ENCODE peak calls at places on chromosome 1, in four cellular contexts. One of them, this sample, is unnamed.

GRCh38 chr1:235317179-235317578 is 10.8 kb downstream of the ARID4B start:
- DNase-seq in stimulated activated CD8-positive, alpha-beta memory T cell treated with anti-CD3 and anti-CD28 coated beads, Interleukin-7, amount 100 ng/mL, for 1 hour: no peak
- DNase-seq in H7: no peak
- DNase-seq in stimulated activated naive CD4-positive, alpha-beta T cell treated with Interleukin-2 at 50 U/mL for 16 hours: no peak
- DNase-seq in this sample: no peak

GRCh38 chr1:110746644-110747259 is 72.0 kb upstream of the KCNA3 start:
- DNase-seq in stimulated activated CD8-positive, alpha-beta memory T cell treated with anti-CD3 and anti-CD28 coated beads, Interleukin-7, amount 100 ng/mL, for 1 hour: peak; percentile 35
- DNase-seq in H7: peak; percentile 60
- DNase-seq in stimulated activated naive CD4-positive, alpha-beta T cell treated with Interleukin-2 at 50 U/mL for 16 hours: peak; percentile 50
- DNase-seq in this sample: peak; percentile 20

GRCh38 chr1:178408869-178409268 is 87.9 kb downstream of the CLEC20A start:
- DNase-seq in stimulated activated CD8-positive, alpha-beta memory T cell treated with anti-CD3 and anti-CD28 coated beads, Interleukin-7, amount 100 ng/mL, for 1 hour: no peak
- DNase-seq in H7: no peak
- DNase-seq in stimulated activated naive CD4-positive, alpha-beta T cell treated with Interleukin-2 at 50 U/mL for 16 hours: no peak
- DNase-seq in this sample: no peak

GRCh38 chr1:10980094-10980577 is 32.3 kb upstream of the TARDBP start:
- DNase-seq in stimulated activated CD8-positive, alpha-beta memory T cell treated with anti-CD3 and anti-CD28 coated beads, Interleukin-7, amount 100 ng/mL, for 1 hour: no peak
- DNase-seq in H7: peak; percentile 96
- DNase-seq in stimulated activated naive CD4-positive, alpha-beta T cell treated with Interleukin-2 at 50 U/mL for 16 hours: no peak
- DNase-seq in this sample: no peak

GRCh38 chr1:244796719-244797406 is 38.6 kb upstream of the COX20 start:
- DNase-seq in stimulated activated CD8-positive, alpha-beta memory T cell treated with anti-CD3 and anti-CD28 coated beads, Interleukin-7, amount 100 ng/mL, for 1 hour: peak; percentile 27
- DNase-seq in H7: peak; percentile 68
- DNase-seq in stimulated activated naive CD4-positive, alpha-beta T cell treated with Interleukin-2 at 50 U/mL for 16 hours: peak; percentile 8
- DNase-seq in this sample: peak; percentile 43

GRCh38 chr1:65209005-65209885 is 61.2 kb downstream of the AK4 start:
- DNase-seq in stimulated activated CD8-positive, alpha-beta memory T cell treated with anti-CD3 and anti-CD28 coated beads, Interleukin-7, amount 100 ng/mL, for 1 hour: no peak
- DNase-seq in H7: peak; percentile 37
- DNase-seq in stimulated activated naive CD4-positive, alpha-beta T cell treated with Interleukin-2 at 50 U/mL for 16 hours: no peak
- DNase-seq in this sample: peak; percentile 40

GRCh38 chr1:198529414-198529813 is 11.1 kb downstream of the ATP6V1G3 start:
- DNase-seq in stimulated activated CD8-positive, alpha-beta memory T cell treated with anti-CD3 and anti-CD28 coated beads, Interleukin-7, amount 100 ng/mL, for 1 hour: no peak
- DNase-seq in H7: no peak
- DNase-seq in stimulated activated naive CD4-positive, alpha-beta T cell treated with Interleukin-2 at 50 U/mL for 16 hours: no peak
- DNase-seq in this sample: peak; percentile 82

GRCh38 chr1:12075195-12076114 is 12.4 kb downstream of the TNFRSF8 start:
- DNase-seq in stimulated activated CD8-positive, alpha-beta memory T cell treated with anti-CD3 and anti-CD28 coated beads, Interleukin-7, amount 100 ng/mL, for 1 hour: no peak
- DNase-seq in H7: no peak
- DNase-seq in stimulated activated naive CD4-positive, alpha-beta T cell treated with Interleukin-2 at 50 U/mL for 16 hours: no peak
- DNase-seq in this sample: peak; percentile 87

GRCh38 chr1:67307251-67308060 is at the start of gene IL12RB2:
- DNase-seq in stimulated activated CD8-positive, alpha-beta memory T cell treated with anti-CD3 and anti-CD28 coated beads, Interleukin-7, amount 100 ng/mL, for 1 hour: no peak
- DNase-seq in H7: peak; percentile 83
- DNase-seq in stimulated activated naive CD4-positive, alpha-beta T cell treated with Interleukin-2 at 50 U/mL for 16 hours: peak; percentile 63
- DNase-seq in this sample: no peak

GRCh38 chr1:21598417-21598816 is 70.7 kb downstream of the RAP1GAP start:
- DNase-seq in stimulated activated CD8-positive, alpha-beta memory T cell treated with anti-CD3 and anti-CD28 coated beads, Interleukin-7, amount 100 ng/mL, for 1 hour: no peak
- DNase-seq in H7: no peak
- DNase-seq in stimulated activated naive CD4-positive, alpha-beta T cell treated with Interleukin-2 at 50 U/mL for 16 hours: no peak
- DNase-seq in this sample: no peak

GRCh38 chr1:7589774-7590425 is 181.2 kb upstream of the VAMP3 start:
- DNase-seq in stimulated activated CD8-positive, alpha-beta memory T cell treated with anti-CD3 and anti-CD28 coated beads, Interleukin-7, amount 100 ng/mL, for 1 hour: no peak
- DNase-seq in H7: no peak
- DNase-seq in stimulated activated naive CD4-positive, alpha-beta T cell treated with Interleukin-2 at 50 U/mL for 16 hours: no peak
- DNase-seq in this sample: no peak

GRCh38 chr1:208207388-208208131 is 36.6 kb downstream of the PLXNA2 start:
- DNase-seq in stimulated activated CD8-positive, alpha-beta memory T cell treated with anti-CD3 and anti-CD28 coated beads, Interleukin-7, amount 100 ng/mL, for 1 hour: no peak
- DNase-seq in H7: no peak
- DNase-seq in stimulated activated naive CD4-positive, alpha-beta T cell treated with Interleukin-2 at 50 U/mL for 16 hours: no peak
- DNase-seq in this sample: no peak

GRCh38 chr1:230308039-230308438 is 118.1 kb downstream of the PGBD5 start:
- DNase-seq in stimulated activated CD8-positive, alpha-beta memory T cell treated with anti-CD3 and anti-CD28 coated beads, Interleukin-7, amount 100 ng/mL, for 1 hour: no peak
- DNase-seq in H7: no peak
- DNase-seq in stimulated activated naive CD4-positive, alpha-beta T cell treated with Interleukin-2 at 50 U/mL for 16 hours: no peak
- DNase-seq in this sample: peak; percentile 27

GRCh38 chr1:67479146-67479891 is 49.1 kb upstream of the SERBP1 start:
- DNase-seq in stimulated activated CD8-positive, alpha-beta memory T cell treated with anti-CD3 and anti-CD28 coated beads, Interleukin-7, amount 100 ng/mL, for 1 hour: no peak
- DNase-seq in H7: no peak
- DNase-seq in stimulated activated naive CD4-positive, alpha-beta T cell treated with Interleukin-2 at 50 U/mL for 16 hours: no peak
- DNase-seq in this sample: peak; percentile 36

GRCh38 chr1:7585216-7585907 is 185.7 kb upstream of the VAMP3 start:
- DNase-seq in stimulated activated CD8-positive, alpha-beta memory T cell treated with anti-CD3 and anti-CD28 coated beads, Interleukin-7, amount 100 ng/mL, for 1 hour: no peak
- DNase-seq in H7: no peak
- DNase-seq in stimulated activated naive CD4-positive, alpha-beta T cell treated with Interleukin-2 at 50 U/mL for 16 hours: no peak
- DNase-seq in this sample: no peak

GRCh38 chr1:51344602-51345299 is 14.4 kb upstream of the TTC39A start:
- DNase-seq in stimulated activated CD8-positive, alpha-beta memory T cell treated with anti-CD3 and anti-CD28 coated beads, Interleukin-7, amount 100 ng/mL, for 1 hour: no peak
- DNase-seq in H7: peak; percentile 93
- DNase-seq in stimulated activated naive CD4-positive, alpha-beta T cell treated with Interleukin-2 at 50 U/mL for 16 hours: no peak
- DNase-seq in this sample: no peak

GRCh38 chr1:9615316-9616063 is 26.8 kb downstream of the TMEM201 start:
- DNase-seq in stimulated activated CD8-positive, alpha-beta memory T cell treated with anti-CD3 and anti-CD28 coated beads, Interleukin-7, amount 100 ng/mL, for 1 hour: no peak
- DNase-seq in H7: peak; percentile 94
- DNase-seq in stimulated activated naive CD4-positive, alpha-beta T cell treated with Interleukin-2 at 50 U/mL for 16 hours: peak; percentile 34
- DNase-seq in this sample: peak; percentile 24

GRCh38 chr1:192489046-192489445 is 86.5 kb upstream of the RGS1 start:
- DNase-seq in stimulated activated CD8-positive, alpha-beta memory T cell treated with anti-CD3 and anti-CD28 coated beads, Interleukin-7, amount 100 ng/mL, for 1 hour: no peak
- DNase-seq in H7: no peak
- DNase-seq in stimulated activated naive CD4-positive, alpha-beta T cell treated with Interleukin-2 at 50 U/mL for 16 hours: no peak
- DNase-seq in this sample: peak; percentile 96

GRCh38 chr1:63042278-63042677 is 258.3 kb downstream of the ATG4C start:
- DNase-seq in stimulated activated CD8-positive, alpha-beta memory T cell treated with anti-CD3 and anti-CD28 coated beads, Interleukin-7, amount 100 ng/mL, for 1 hour: no peak
- DNase-seq in H7: no peak
- DNase-seq in stimulated activated naive CD4-positive, alpha-beta T cell treated with Interleukin-2 at 50 U/mL for 16 hours: no peak
- DNase-seq in this sample: no peak

GRCh38 chr1:43781574-43781973 is 74.2 kb downstream of the ST3GAL3 start:
- DNase-seq in stimulated activated CD8-positive, alpha-beta memory T cell treated with anti-CD3 and anti-CD28 coated beads, Interleukin-7, amount 100 ng/mL, for 1 hour: no peak
- DNase-seq in H7: no peak
- DNase-seq in stimulated activated naive CD4-positive, alpha-beta T cell treated with Interleukin-2 at 50 U/mL for 16 hours: no peak
- DNase-seq in this sample: no peak

GRCh38 chr1:32939655-32940371 is 24.8 kb downstream of the RNF19B start:
- DNase-seq in stimulated activated CD8-positive, alpha-beta memory T cell treated with anti-CD3 and anti-CD28 coated beads, Interleukin-7, amount 100 ng/mL, for 1 hour: no peak
- DNase-seq in H7: no peak
- DNase-seq in stimulated activated naive CD4-positive, alpha-beta T cell treated with Interleukin-2 at 50 U/mL for 16 hours: no peak
- DNase-seq in this sample: no peak

This sample was measured in HFF-Myc.